ENCODE peak calls at places on chromosomes 7 and 10, in seven cellular contexts. L is fibroblast of lung; R is dorsolateral prefrontal cortex; K is foreskin keratinocyte; Q is CD4-positive, alpha-beta T cell; H is psoas muscle; V is A549. C is an unnamed sample.

GRCh38 chr10:78301891-78302738 is 268.5 kb downstream of the RPS24 start:
- DNase-seq in L (no peak), R (no peak), K (no peak), Q (no peak), H (no peak), V (no peak), C (no peak)

GRCh38 chr7:28409716-28410627 is 2.3 kb upstream of the CREB5 start:
- DNase-seq in L (peak; percentile 40), R (no peak), K (no peak), Q (no peak), H (peak; percentile 52), V (peak; percentile 17), C (no peak)

GRCh38 chr7:100875356-100875751 is 451 bp downstream of the SRRT start:
- DNase-seq in L (no peak), R (no peak), K (no peak), Q (no peak), H (no peak), V (no peak), C (no peak)

GRCh38 chr7:106216517-106217088 is 68.2 kb downstream of the NAMPT start:
- DNase-seq in L (peak; percentile 99), R (no peak), K (peak; percentile 78), Q (no peak), H (peak; percentile 22), V (peak; percentile 75), C (peak; percentile 95)

GRCh38 chr7:135998081-135998480 is 20.9 kb upstream of the MTPN start:
- DNase-seq in L (no peak), R (no peak), K (no peak), Q (no peak), H (no peak), V (no peak), C (no peak)

GRCh38 chr7:155590215-155591023 is 44.1 kb upstream of the CNPY1 start:
- DNase-seq in L (no peak), R (peak; percentile 46), K (no peak), Q (no peak), H (no peak), V (no peak), C (no peak)

GRCh38 chr10:26832960-26833359 is 27.8 kb downstream of the ABI1 start:
- DNase-seq in L (no peak), R (no peak), K (no peak), Q (no peak), H (no peak), V (no peak), C (no peak)

GRCh38 chr10:114915294-114915693 is 22.7 kb upstream of the TRUB1 start:
- DNase-seq in L (no peak), R (no peak), K (no peak), Q (no peak), H (no peak), V (no peak), C (no peak)

GRCh38 chr10:30591249-30591670 is 38.3 kb downstream of the LYZL2 start:
- DNase-seq in L (peak; percentile 64), R (no peak), K (no peak), Q (peak; percentile 38), H (no peak), V (peak; percentile 48), C (peak; percentile 56)

GRCh38 chr10:20466731-20467130 is 430.4 kb downstream of the NEBL start:
- DNase-seq in L (peak; percentile 67), R (no peak), K (peak; percentile 34), Q (no peak), H (no peak), V (peak; percentile 3), C (peak; percentile 22)

GRCh38 chr10:14405076-14406065 is 74.6 kb upstream of the FRMD4A start:
- DNase-seq in L (peak; percentile 79), R (no peak), K (peak; percentile 34), Q (no peak), H (no peak), V (no peak), C (no peak)

GRCh38 chr10:130511801-130512200 is 375.6 kb downstream of the GLRX3 start:
- DNase-seq in L (no peak), R (no peak), K (no peak), Q (no peak), H (no peak), V (no peak), C (no peak)

GRCh38 chr7:38825721-38826440 is 83.1 kb downstream of the VPS41 start:
- DNase-seq in L (no peak), R (no peak), K (no peak), Q (no peak), H (no peak), V (no peak), C (no peak)

GRCh38 chr10:35565602-35566061 is 39.5 kb upstream of the GJD4 start:
- DNase-seq in L (no peak), R (peak; percentile 61), K (no peak), Q (no peak), H (no peak), V (no peak), C (no peak)

DNA sequence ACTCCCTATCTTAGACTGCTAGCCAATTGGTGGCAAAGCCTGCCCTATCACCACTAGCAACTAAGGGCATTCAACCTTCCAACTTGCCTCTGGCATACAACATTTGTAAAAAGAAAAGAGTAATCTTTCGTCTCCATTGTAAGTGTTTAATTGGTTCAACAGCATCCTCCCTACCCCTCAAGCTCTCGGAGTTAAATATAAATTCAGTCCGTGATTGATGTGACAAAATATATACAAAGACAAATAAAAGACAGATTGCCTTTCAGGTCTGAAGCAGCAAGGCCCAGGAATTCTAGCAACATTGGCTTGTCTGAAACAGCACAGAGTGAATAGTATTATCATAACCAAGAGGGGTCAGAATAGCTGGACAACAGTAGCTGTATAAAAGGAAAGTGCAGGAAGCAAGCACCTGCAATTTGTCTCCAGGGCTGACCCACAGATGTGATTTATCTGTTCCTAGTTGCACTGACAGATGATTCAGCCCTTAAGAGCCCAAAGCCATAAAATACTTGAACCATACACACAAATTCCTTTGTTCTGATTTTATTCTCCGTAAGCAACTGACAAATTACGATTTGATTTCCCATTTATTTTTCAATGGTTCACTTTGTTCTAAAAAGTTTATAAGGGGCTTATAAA is 47.7 kb upstream of the ANKRD1 start:
- DNase-seq in L (peak; percentile 83), R (no peak), K (peak; percentile 32), Q (no peak), H (no peak), V (no peak), C (peak; percentile 72)
- TF ChIP-seq CTCF in L (no peak), R (no peak), K (no peak), Q (no peak), H (no peak), V (no peak), C (no peak)

DNA sequence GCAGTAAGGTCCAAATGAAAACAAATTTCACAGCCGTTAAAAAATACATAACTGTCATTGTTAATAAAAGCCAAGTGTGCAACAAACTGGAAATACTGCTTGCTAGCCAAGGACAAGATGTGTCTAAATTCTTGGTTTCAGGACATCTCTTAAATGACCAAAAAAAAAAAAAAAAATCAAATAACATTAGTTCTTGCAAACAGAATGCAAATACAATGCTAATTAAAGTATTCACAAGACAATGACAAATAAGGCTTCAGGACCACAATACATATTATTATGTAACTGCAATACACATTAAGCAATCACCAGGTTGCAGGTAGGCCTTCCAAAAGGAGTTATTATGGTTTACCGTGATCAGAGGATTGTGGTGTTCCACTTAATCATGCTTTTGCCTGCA is 3.6 kb downstream of the ARHGAP21 start:
- DNase-seq in L (no peak), R (no peak), K (no peak), Q (no peak), H (no peak), V (no peak), C (no peak)
- H3K27ac ChIP-seq in L (peak overlapping the region; percentile 2), R (peak overlapping the region; percentile 99), K (peak overlapping the region; percentile 25), Q (no peak overlapping the region), H (no peak overlapping the region), V (peak overlapping the region; percentile 98), C (no peak overlapping the region)

GRCh38 chr7:82359426-82359825 is 84.2 kb downstream of the CACNA2D1 start:
- DNase-seq in L (no peak), R (no peak), K (no peak), Q (no peak), H (no peak), V (no peak), C (no peak)
- TF ChIP-seq CTCF in L (no peak), R (peak; percentile 14), K (no peak), Q (no peak), H (no peak), V (no peak), C (no peak)

DNA sequence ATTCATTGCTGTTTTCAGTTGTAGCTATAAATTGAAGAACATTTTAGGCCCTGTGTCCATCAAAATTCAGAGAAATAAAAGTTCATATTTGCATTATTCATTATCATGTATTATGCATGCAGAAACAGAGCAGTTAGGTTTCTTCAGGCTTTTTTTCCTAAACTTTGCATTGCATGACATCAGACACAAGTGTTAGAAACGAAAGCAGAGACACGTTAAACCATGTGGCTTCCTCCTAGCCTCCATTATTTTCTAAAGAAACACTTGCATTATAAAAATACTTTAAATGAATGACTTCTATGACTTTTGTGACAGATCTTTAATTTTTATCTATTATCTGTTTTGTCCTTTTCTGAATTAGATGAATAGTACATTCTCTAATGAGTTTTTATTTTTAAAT is 8.8 kb upstream of the EBLN1 start:
- DNase-seq in L (no peak), R (no peak), K (no peak), Q (no peak), H (no peak), V (no peak), C (no peak)
- H3K27ac ChIP-seq in L (no peak overlapping the region), R (no peak overlapping the region), K (no peak overlapping the region), Q (no peak overlapping the region), H (no peak overlapping the region), V (no peak overlapping the region), C (no peak overlapping the region)

GRCh38 chr7:95718556-95719410 is 53.6 kb upstream of the DYNC1I1 start:
- DNase-seq in L (peak; percentile 45), R (no peak), K (no peak), Q (no peak), H (no peak), V (peak; percentile 21), C (peak; percentile 13)
- TF ChIP-seq CTCF in L (peak; percentile 33), R (peak; percentile 57), K (peak; percentile 58), Q (no peak), H (peak; percentile 26), V (peak; percentile 65), C (peak; percentile 56)